ENCODE peak calls at places on chromosomes 5 and 9, in four cellular contexts. X is NCI-H460; J is CD8-positive, alpha-beta T cell; O is stimulated activated naive CD8-positive, alpha-beta T cell treated with anti-CD3 and anti-CD28 coated beads, Interleukin-15, Interleukin-2, amounts not matched to agents 100 U/mL and 50 U/mL, for 24 hours. L is an unnamed sample.

GRCh38 chr5:107864793-107865192 is 194.1 kb upstream of the EFNA5 start:
- DNase-seq in X (no peak), J (no peak), O (no peak), L (no peak)

GRCh38 chr9:130018260-130018659 is 24.7 kb downstream of the FNBP1 start:
- DNase-seq in J (no peak), O (peak), X (no peak), L (no peak)

GRCh38 chr9:108271646-108272349 is 584.0 kb downstream of the ACTL7B start:
- DNase-seq in X (no peak), O (no peak), J (no peak), L (no peak)

GRCh38 chr9:89529243-89530030 is 31.5 kb upstream of the SEMA4D start:
- DNase-seq in X (no peak), J (no peak), O (no peak), L (no peak)

GRCh38 chr5:83348281-83348780 is 123.2 kb upstream of the VCAN start:
- DNase-seq in X (no peak), J (no peak), O (no peak), L (no peak)

GRCh38 chr5:169280286-169280685 is 20.7 kb downstream of the SLIT3 start:
- DNase-seq in J (no peak), X (no peak), O (no peak), L (no peak)

GRCh38 chr5:125499969-125500368 is 753.5 kb upstream of the ZNF608 start:
- DNase-seq in X (no peak), O (no peak), J (no peak), L (no peak)

GRCh38 chr9:91245432-91246313 is 116.0 kb downstream of the AUH start:
- DNase-seq in O (no peak), X (peak), J (no peak), L (no peak)

GRCh38 chr5:136197462-136198142 is 4.6 kb upstream of the SMIM32 start:
- DNase-seq in J (no peak), O (no peak), X (no peak), L (no peak)

GRCh38 chr5:74772359-74772758 is 5.3 kb downstream of the NSA2 start:
- DNase-seq in J (no peak), O (no peak), X (no peak), L (no peak)

GRCh38 chr9:96376926-96377874 is 6.3 kb downstream of the SLC35D2 start:
- DNase-seq in X (no peak), J (no peak), O (no peak), L (no peak)

GRCh38 chr9:89649045-89649691 is 44.4 kb downstream of the GADD45G start:
- DNase-seq in X (no peak), J (no peak), O (no peak), L (no peak)

GRCh38 chr5:58770131-58770530 is 187.3 kb downstream of the RAB3C start:
- DNase-seq in J (no peak), O (no peak), X (no peak), L (no peak)

GRCh38 chr9:126248680-126249079 is 77.9 kb upstream of the MVB12B start:
- DNase-seq in J (no peak), O (no peak), X (no peak), L (no peak)

GRCh38 chr5:147093138-147093537 is 141.7 kb upstream of the STK32A start:
- DNase-seq in X (no peak), J (no peak), O (no peak), L (no peak)

GRCh38 chr5:82296929-82297328 is 18.8 kb upstream of the RPS23 start:
- DNase-seq in O (no peak), J (no peak), X (no peak), L (no peak)

L was measured in aorta.